ENCODE peak calls at places on chromosomes 2 and 18, in eight cellular contexts. C, J, Y, L, V, Q, G and W are unnamed samples. For H3K9me3, the result is how much of the 10 kb centered on the place peaks cover.

GRCh38 chr2:121858406-121858805 is 103.0 kb downstream of the TSN start:
- DNase-seq in C (no peak), J (no peak), Y (no peak), L (no peak), V (no peak), Q (no peak), G (no peak), W (no peak)

GRCh38 chr2:97788986-97789644 is 75.7 kb downstream of the ZAP70 start:
- DNase-seq in C (no peak), J (no peak), Y (no peak), L (no peak), V (no peak), Q (no peak), G (no peak), W (no peak)

GRCh38 chr2:238851026-238851425 is 3.1 kb downstream of the TWIST2 start:
- DNase-seq in C (no peak), J (no peak), Y (no peak), L (no peak), V (no peak), Q (no peak), G (no peak), W (no peak)

GRCh38 chr2:220845766-220846273 is 726.3 kb downstream of the EPHA4 start:
- DNase-seq in C (no peak), J (no peak), Y (no peak), L (no peak), V (no peak), Q (no peak), G (no peak), W (no peak)

GRCh38 chr18:63264871-63265270 is 54.7 kb downstream of the BCL2 start:
- DNase-seq in C (peak), J (no peak), Y (peak), L (no peak), V (no peak), Q (peak), G (no peak), W (no peak)

GRCh38 chr2:187922841-187923240 is 368.6 kb upstream of the TFPI start:
- DNase-seq in C (no peak), J (no peak), Y (no peak), L (no peak), V (no peak), Q (no peak), G (no peak), W (no peak)

GRCh38 chr18:62809900-62810299 is 94.6 kb downstream of the PHLPP1 start:
- DNase-seq in C (no peak), J (no peak), Y (no peak), L (no peak), V (no peak), Q (no peak), G (no peak), W (no peak)

GRCh38 chr2:184596819-184597411 is 1.4 kb upstream of the ZNF804A start:
- DNase-seq in C (no peak), J (no peak), Y (no peak), L (no peak), V (peak), Q (no peak), G (peak), W (no peak)

GRCh38 chr2:117486081-117486480 is 328.4 kb upstream of the DDX18 start:
- DNase-seq in C (no peak), J (no peak), Y (no peak), L (no peak), V (no peak), Q (no peak), G (no peak), W (no peak)

GRCh38 chr2:151891566-151892194 is 63.5 kb upstream of the ARL5A start:
- DNase-seq in C (no peak), J (no peak), Y (no peak), L (no peak), V (no peak), Q (no peak), G (no peak), W (peak)

GRCh38 chr2:43136862-43137261 is 89.5 kb downstream of the ZFP36L2 start:
- DNase-seq in C (no peak), J (no peak), Y (no peak), L (no peak), V (peak), Q (no peak), G (no peak), W (no peak)

GRCh38 chr2:200673191-200673590 is 87.4 kb downstream of the AOX1 start:
- DNase-seq in C (no peak), J (no peak), Y (no peak), L (no peak), V (no peak), Q (no peak), G (no peak), W (no peak)

GRCh38 chr2:137249463-137249862 is 484.1 kb downstream of the THSD7B start:
- DNase-seq in C (no peak), J (no peak), Y (no peak), L (no peak), V (no peak), Q (no peak), G (no peak), W (no peak)

GRCh38 chr2:35035883-35036282 is 1319.7 kb upstream of the CRIM1 start:
- DNase-seq in C (no peak), J (no peak), Y (no peak), L (no peak), V (no peak), Q (no peak), G (no peak), W (no peak)

DNA sequence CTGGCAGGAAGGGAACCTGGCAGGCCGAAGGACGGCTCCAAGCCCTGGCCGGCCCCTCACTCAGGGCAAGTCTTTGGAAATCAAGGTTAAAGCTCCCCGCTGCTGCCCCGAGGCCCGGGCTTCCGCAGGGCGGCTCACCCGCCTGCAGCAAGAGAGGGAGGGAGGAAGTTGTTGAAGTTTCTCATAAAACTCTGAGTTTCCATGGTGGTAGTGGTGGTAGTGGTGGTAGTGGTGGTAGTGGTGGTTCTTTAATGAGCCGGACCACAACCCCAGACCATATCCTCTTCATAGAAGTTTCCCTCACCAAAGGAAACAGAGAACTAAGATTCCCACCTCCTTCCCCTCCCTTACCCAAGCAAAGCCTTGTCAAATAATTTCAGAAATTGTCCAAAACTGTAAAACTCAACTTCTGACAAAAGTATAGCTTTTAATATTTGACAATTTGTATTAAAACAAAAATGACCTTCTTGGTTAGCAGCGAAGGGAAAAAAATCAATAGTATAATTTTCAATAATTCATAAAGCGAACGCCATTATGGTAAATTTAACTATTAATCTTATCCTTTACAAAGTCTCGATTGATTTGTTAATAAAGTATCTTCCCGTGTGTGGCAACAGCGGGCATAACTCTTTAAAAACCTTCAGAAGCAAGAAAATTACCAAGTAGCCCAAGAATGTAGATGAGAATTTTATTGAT is 1.5 kb upstream of the HOXD10 start:
- DNase-seq in C (no peak), J (no peak), Y (no peak), L (no peak), V (no peak), Q (no peak), G (no peak), W (no peak)
- H3K9me3 ChIP-seq in C (under half), J (under half), Y (under half), L (under half), V (under half), Q (under half), G (under half), W (under half)

DNA sequence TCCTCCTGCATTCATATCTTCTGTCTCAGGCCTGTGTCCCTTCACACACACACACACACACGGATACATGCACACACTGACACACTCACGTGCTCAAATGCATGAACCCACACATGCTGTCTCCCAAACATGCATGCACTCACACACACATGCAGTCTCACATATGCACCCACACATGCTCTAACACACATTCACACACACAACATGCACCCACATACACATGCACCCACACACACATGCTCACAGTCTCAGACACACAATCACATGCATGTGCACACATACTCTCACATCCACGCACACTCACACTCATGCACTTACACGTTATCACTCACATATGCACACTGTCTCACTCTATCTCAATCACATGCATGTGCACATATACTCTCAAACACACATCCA is 1.9 kb upstream of the CD226 start:
- DNase-seq in C (no peak), J (no peak), Y (no peak), L (no peak), V (no peak), Q (no peak), G (no peak), W (no peak)
- TF ChIP-seq CTCF in C (no peak), J (no peak), Y (no peak), L (no peak), V (no peak), Q (no peak), G (no peak), W (no peak)

DNA sequence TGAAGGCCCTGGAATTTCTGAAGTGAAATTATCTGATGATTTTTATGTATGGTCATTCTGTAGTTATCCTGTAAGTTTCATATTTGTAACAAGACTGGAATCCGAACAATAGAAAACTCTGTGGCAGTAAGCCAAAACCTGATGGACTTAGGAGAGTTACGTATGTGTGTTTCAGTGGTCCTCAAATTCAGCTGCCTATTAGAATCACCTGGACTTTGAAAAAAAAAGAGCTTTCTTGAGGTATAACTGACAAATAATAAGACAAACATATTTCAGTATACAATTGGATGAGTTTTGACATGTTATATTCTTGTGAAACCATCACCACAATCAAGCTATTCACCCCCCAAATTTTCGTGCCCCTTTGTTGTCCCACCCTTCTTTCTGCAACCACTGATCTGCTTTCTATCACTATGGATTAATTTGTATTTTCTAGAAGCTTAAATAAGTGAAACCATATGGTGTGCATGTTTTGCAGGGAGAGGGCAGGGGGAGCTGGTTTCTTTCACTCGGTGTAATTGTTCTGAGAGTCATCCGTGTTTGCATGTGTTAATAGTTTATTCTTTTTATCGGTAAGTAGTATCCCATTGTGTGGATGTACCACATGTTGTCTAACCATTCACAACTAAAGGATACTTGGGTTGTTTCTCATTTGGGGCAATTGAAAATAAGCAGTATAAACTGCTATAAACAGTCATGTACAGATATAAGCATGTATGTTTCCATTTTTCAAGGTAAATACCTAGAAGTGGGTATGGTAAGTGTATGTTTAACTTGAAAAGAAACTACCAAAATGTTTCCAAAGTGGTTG is 50.2 kb upstream of the EML4 start:
- DNase-seq in C (no peak), J (no peak), Y (no peak), L (no peak), V (no peak), Q (no peak), G (no peak), W (no peak)
- H3K27ac ChIP-seq in C (no peak), J (no peak), Y (peak), L (peak), V (peak), Q (peak), G (peak), W (peak)

GRCh38 chr2:8956789-8957188 is 46.7 kb downstream of the MBOAT2 start:
- DNase-seq in C (no peak), J (no peak), Y (no peak), L (no peak), V (no peak), Q (no peak), G (no peak), W (no peak)

GRCh38 chr2:8953525-8953924 is 50.0 kb downstream of the MBOAT2 start:
- DNase-seq in C (no peak), J (no peak), Y (no peak), L (no peak), V (no peak), Q (no peak), G (no peak), W (no peak)

GRCh38 chr2:8957593-8957992 is 45.9 kb downstream of the MBOAT2 start:
- DNase-seq in C (no peak), J (no peak), Y (no peak), L (no peak), V (no peak), Q (no peak), G (no peak), W (no peak)

DNA sequence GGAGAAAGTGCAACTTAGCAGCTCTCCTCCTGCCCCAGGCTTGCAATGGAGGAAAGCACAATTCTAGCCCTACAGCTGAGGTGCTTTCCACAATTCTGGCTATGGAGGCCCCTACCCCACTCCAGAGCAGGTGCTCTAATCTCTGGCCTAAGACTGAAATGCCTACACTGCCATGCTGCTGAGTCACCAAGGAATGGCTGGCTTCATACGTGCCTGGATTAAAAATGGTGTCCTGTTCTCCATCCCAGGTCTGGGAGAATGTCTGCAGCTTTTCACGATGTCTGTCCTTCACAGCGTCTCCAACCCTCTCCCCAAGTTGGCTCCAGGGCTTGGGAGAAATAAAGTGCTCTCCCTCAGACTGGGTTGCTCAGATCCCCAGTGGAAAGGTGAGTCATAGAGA is 48.5 kb downstream of the MBOAT2 start:
- DNase-seq in C (no peak), J (no peak), Y (no peak), L (no peak), V (no peak), Q (no peak), G (no peak), W (no peak)
- H3K9me3 ChIP-seq in C (under half), J (under half), Y (under half), L (under half), V (under half), Q (under half), G (under half), W (under half)